ENCODE peak calls at places on chromosomes 6 and 20, in four cellular contexts. One of them, this sample, is unnamed.

GRCh38 chr20:34768105-34768504 is 57.3 kb downstream of the NCOA6 start:
- DNase-seq in breast epithelium: no peak
- DNase-seq in GM12878: no peak
- DNase-seq in upper lobe of left lung: no peak
- DNase-seq in this sample: no peak

GRCh38 chr6:84061613-84062398 is 28.2 kb downstream of the MRAP2 start:
- DNase-seq in breast epithelium: no peak
- DNase-seq in GM12878: no peak
- DNase-seq in upper lobe of left lung: no peak
- DNase-seq in this sample: no peak

GRCh38 chr20:61185181-61185580 is 66.9 kb upstream of the CDH4 start:
- DNase-seq in breast epithelium: no peak
- DNase-seq in GM12878: no peak
- DNase-seq in upper lobe of left lung: no peak
- DNase-seq in this sample: no peak

GRCh38 chr6:123965894-123966293 is 162.2 kb downstream of the NKAIN2 start:
- DNase-seq in breast epithelium: no peak
- DNase-seq in GM12878: no peak
- DNase-seq in upper lobe of left lung: no peak
- DNase-seq in this sample: no peak

GRCh38 chr20:32485126-32485769 is 99.9 kb downstream of the NOL4L start:
- DNase-seq in breast epithelium: peak; percentile 75
- DNase-seq in GM12878: peak; percentile 30
- DNase-seq in upper lobe of left lung: peak; percentile 79
- DNase-seq in this sample: peak; percentile 76

GRCh38 chr6:41878246-41878645 is 16.9 kb downstream of the USP49 start:
- DNase-seq in breast epithelium: no peak
- DNase-seq in GM12878: no peak
- DNase-seq in upper lobe of left lung: no peak
- DNase-seq in this sample: no peak

GRCh38 chr6:23329091-23329490 is 759.7 kb downstream of the HDGFL1 start:
- DNase-seq in breast epithelium: no peak
- DNase-seq in GM12878: no peak
- DNase-seq in upper lobe of left lung: no peak
- DNase-seq in this sample: no peak

GRCh38 chr20:19932170-19932667 is 84.9 kb upstream of the NAA20 start:
- DNase-seq in breast epithelium: no peak
- DNase-seq in GM12878: no peak
- DNase-seq in upper lobe of left lung: peak; percentile 51
- DNase-seq in this sample: no peak

GRCh38 chr6:44115866-44116265 is 11.4 kb downstream of the MRPL14 start:
- DNase-seq in breast epithelium: peak; percentile 84
- DNase-seq in GM12878: no peak
- DNase-seq in upper lobe of left lung: no peak
- DNase-seq in this sample: no peak

GRCh38 chr6:33314515-33314942 is 651 bp upstream of the TAPBP start:
- DNase-seq in breast epithelium: peak; percentile 73
- DNase-seq in GM12878: no peak
- DNase-seq in upper lobe of left lung: peak; percentile 87
- DNase-seq in this sample: peak; percentile 39

GRCh38 chr6:56789879-56790278 is 147.2 kb upstream of the DST start:
- DNase-seq in breast epithelium: no peak
- DNase-seq in GM12878: no peak
- DNase-seq in upper lobe of left lung: no peak
- DNase-seq in this sample: no peak

GRCh38 chr6:14987490-14987889 is 258.4 kb upstream of the JARID2 start:
- DNase-seq in breast epithelium: no peak
- DNase-seq in GM12878: no peak
- DNase-seq in upper lobe of left lung: no peak
- DNase-seq in this sample: no peak

GRCh38 chr20:36173451-36173933 is 19.0 kb downstream of the EPB41L1 start:
- DNase-seq in breast epithelium: no peak
- DNase-seq in GM12878: no peak
- DNase-seq in upper lobe of left lung: no peak
- DNase-seq in this sample: no peak

GRCh38 chr6:43900560-43901329 is 130.7 kb downstream of the VEGFA start:
- DNase-seq in breast epithelium: no peak
- DNase-seq in GM12878: no peak
- DNase-seq in upper lobe of left lung: no peak
- DNase-seq in this sample: no peak

GRCh38 chr6:116005508-116005855 is 55.2 kb downstream of the FRK start:
- DNase-seq in breast epithelium: no peak
- DNase-seq in GM12878: no peak
- DNase-seq in upper lobe of left lung: no peak
- DNase-seq in this sample: no peak

GRCh38 chr20:34017610-34018009 is 23.9 kb downstream of the RALY start:
- DNase-seq in breast epithelium: no peak
- DNase-seq in GM12878: no peak
- DNase-seq in upper lobe of left lung: no peak
- DNase-seq in this sample: no peak

GRCh38 chr20:22566876-22567658 is 17.3 kb downstream of the FOXA2 start:
- DNase-seq in breast epithelium: no peak
- DNase-seq in GM12878: no peak
- DNase-seq in upper lobe of left lung: no peak
- DNase-seq in this sample: no peak

GRCh38 chr6:87965806-87966205 is 81.8 kb upstream of the SPACA1 start:
- DNase-seq in breast epithelium: no peak
- DNase-seq in GM12878: no peak
- DNase-seq in upper lobe of left lung: no peak
- DNase-seq in this sample: no peak

GRCh38 chr6:54907316-54907715 is 60.7 kb downstream of the FAM83B start:
- DNase-seq in breast epithelium: no peak
- DNase-seq in GM12878: no peak
- DNase-seq in upper lobe of left lung: no peak
- DNase-seq in this sample: no peak

GRCh38 chr6:13992417-13993055 is 67.8 kb downstream of the RNF182 start:
- DNase-seq in breast epithelium: no peak
- DNase-seq in GM12878: no peak
- DNase-seq in upper lobe of left lung: no peak
- DNase-seq in this sample: no peak

GRCh38 chr20:10585308-10585707 is 88.5 kb downstream of the JAG1 start:
- DNase-seq in breast epithelium: no peak
- DNase-seq in GM12878: no peak
- DNase-seq in upper lobe of left lung: no peak
- DNase-seq in this sample: no peak

GRCh38 chr20:54642733-54643667 is 167.6 kb downstream of the DOK5 start:
- DNase-seq in breast epithelium: no peak
- DNase-seq in GM12878: no peak
- DNase-seq in upper lobe of left lung: no peak
- DNase-seq in this sample: no peak

GRCh38 chr6:162262466-162263196 is 464.9 kb downstream of the PRKN start:
- DNase-seq in breast epithelium: no peak
- DNase-seq in GM12878: no peak
- DNase-seq in upper lobe of left lung: no peak
- DNase-seq in this sample: no peak

GRCh38 chr20:17654649-17655285 is 27.3 kb downstream of the RRBP1 start:
- DNase-seq in breast epithelium: no peak
- DNase-seq in GM12878: no peak
- DNase-seq in upper lobe of left lung: no peak
- DNase-seq in this sample: no peak

GRCh38 chr20:63309261-63310071 is 16.5 kb downstream of the COL20A1 start:
- DNase-seq in breast epithelium: no peak
- DNase-seq in GM12878: no peak
- DNase-seq in upper lobe of left lung: no peak
- DNase-seq in this sample: peak; percentile 36

GRCh38 chr6:95017922-95018321 is 559.4 kb upstream of the MANEA start:
- DNase-seq in breast epithelium: no peak
- DNase-seq in GM12878: no peak
- DNase-seq in upper lobe of left lung: no peak
- DNase-seq in this sample: no peak

GRCh38 chr6:32439708-32440214 is at the start of gene HLA-DRA:
- DNase-seq in breast epithelium: no peak
- DNase-seq in GM12878: peak; percentile 99
- DNase-seq in upper lobe of left lung: no peak
- DNase-seq in this sample: no peak

GRCh38 chr6:15752820-15753219 is 90.0 kb upstream of the DTNBP1 start:
- DNase-seq in breast epithelium: no peak
- DNase-seq in GM12878: no peak
- DNase-seq in upper lobe of left lung: no peak
- DNase-seq in this sample: no peak

GRCh38 chr6:109255946-109256628 is 126.2 kb downstream of the CD164 start:
- DNase-seq in breast epithelium: no peak
- DNase-seq in GM12878: no peak
- DNase-seq in upper lobe of left lung: no peak
- DNase-seq in this sample: no peak

GRCh38 chr20:63964412-63964811 is 5.3 kb downstream of the ZNF512B start:
- DNase-seq in breast epithelium: no peak
- DNase-seq in GM12878: no peak
- DNase-seq in upper lobe of left lung: no peak
- DNase-seq in this sample: no peak

GRCh38 chr6:84762220-84762940 is 2.0 kb downstream of the TBX18 start:
- DNase-seq in breast epithelium: no peak
- DNase-seq in GM12878: no peak
- DNase-seq in upper lobe of left lung: no peak
- DNase-seq in this sample: no peak

GRCh38 chr6:45921703-45922270 is 93.9 kb downstream of the CLIC5 start:
- DNase-seq in breast epithelium: no peak
- DNase-seq in GM12878: no peak
- DNase-seq in upper lobe of left lung: no peak
- DNase-seq in this sample: no peak

GRCh38 chr6:32154514-32155161 is 697 bp downstream of the PPT2 start:
- DNase-seq in breast epithelium: peak; percentile 61
- DNase-seq in GM12878: no peak
- DNase-seq in upper lobe of left lung: peak; percentile 74
- DNase-seq in this sample: peak; percentile 81

GRCh38 chr6:31978831-31979230 is 3.0 kb upstream of the C4A start:
- DNase-seq in breast epithelium: no peak
- DNase-seq in GM12878: no peak
- DNase-seq in upper lobe of left lung: no peak
- DNase-seq in this sample: no peak

GRCh38 chr6:128657181-128657580 is 136.8 kb upstream of the PTPRK start:
- DNase-seq in breast epithelium: no peak
- DNase-seq in GM12878: no peak
- DNase-seq in upper lobe of left lung: no peak
- DNase-seq in this sample: no peak

GRCh38 chr6:45625191-45625664 is 247.5 kb upstream of the SUPT3H start:
- DNase-seq in breast epithelium: no peak
- DNase-seq in GM12878: no peak
- DNase-seq in upper lobe of left lung: no peak
- DNase-seq in this sample: no peak

GRCh38 chr6:7413151-7413823 is 23.7 kb downstream of the RIOK1 start:
- DNase-seq in breast epithelium: no peak
- DNase-seq in GM12878: no peak
- DNase-seq in upper lobe of left lung: no peak
- DNase-seq in this sample: no peak

GRCh38 chr20:5191829-5192569 is 65.2 kb downstream of the CDS2 start:
- DNase-seq in breast epithelium: no peak
- DNase-seq in GM12878: peak; percentile 61
- DNase-seq in upper lobe of left lung: peak; percentile 31
- DNase-seq in this sample: peak; percentile 34

DNA sequence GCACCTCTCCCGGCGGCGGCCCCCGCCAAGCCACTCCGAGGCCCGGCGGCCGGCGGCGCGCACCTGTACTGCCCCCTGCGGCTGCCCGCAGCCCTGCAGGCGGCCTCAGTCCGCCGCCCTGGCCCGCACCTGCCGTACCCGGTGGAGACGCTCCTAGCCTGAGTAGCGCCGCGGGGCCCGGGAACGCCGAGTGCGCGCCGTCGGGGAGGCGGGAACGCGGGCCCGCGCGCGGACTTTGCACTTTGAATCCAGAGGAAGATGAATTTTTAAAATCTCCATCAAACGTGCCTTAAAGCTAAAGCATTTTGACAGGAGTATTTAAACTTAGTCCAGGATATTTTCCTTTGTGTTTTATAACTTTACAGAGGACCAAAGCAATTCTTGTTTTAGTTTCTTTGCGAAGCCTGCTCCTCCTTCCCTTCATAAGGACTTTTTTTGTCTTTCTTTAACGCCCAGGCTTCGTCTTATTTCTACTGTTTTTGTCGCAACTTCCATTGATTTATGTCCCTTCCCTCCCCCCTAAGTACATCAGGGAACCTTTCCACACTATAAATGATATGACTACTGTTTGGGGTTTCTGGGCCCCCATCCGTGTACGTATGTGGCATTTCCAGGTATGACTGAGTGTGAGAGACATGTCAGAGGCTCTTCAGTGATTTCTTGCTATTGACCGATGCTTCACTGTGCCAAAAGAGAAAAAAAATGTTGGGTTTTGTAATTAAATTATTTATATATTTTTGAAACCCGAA is 2.0 kb downstream of the FOXQ1 start:
- DNase-seq in breast epithelium: no peak
- DNase-seq in GM12878: no peak
- DNase-seq in upper lobe of left lung: peak; percentile 65
- DNase-seq in this sample: peak; percentile 75
- TF ChIP-seq CTCF in breast epithelium: no peak
- TF ChIP-seq CTCF in GM12878: no peak
- TF ChIP-seq CTCF in upper lobe of left lung: peak; percentile 90
- TF ChIP-seq CTCF in this sample: peak; percentile 46

DNA sequence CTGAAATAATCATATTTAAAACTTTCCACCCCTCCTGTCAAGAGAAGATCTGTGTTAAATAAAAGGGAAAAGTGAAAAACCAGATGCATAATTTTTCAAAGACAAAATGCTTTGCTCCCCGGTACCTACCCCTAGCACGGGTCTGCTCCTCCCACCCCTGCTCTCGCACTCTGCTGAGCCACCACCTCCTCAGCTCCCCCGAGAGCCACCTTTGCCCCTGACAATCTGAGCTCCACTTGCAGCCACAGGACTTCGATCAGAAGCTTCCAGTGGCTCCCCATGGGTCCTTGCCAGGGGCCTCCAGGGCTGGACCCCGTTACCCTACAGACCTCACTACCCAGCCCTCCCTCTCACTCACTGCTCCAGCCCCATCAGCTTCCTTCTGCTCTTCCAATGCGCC is 171.7 kb downstream of the PREX1 start:
- DNase-seq in breast epithelium: no peak
- DNase-seq in GM12878: no peak
- DNase-seq in upper lobe of left lung: no peak
- DNase-seq in this sample: no peak
- H3K27ac ChIP-seq in breast epithelium: no peak overlapping the region
- H3K27ac ChIP-seq in GM12878: no peak overlapping the region
- H3K27ac ChIP-seq in upper lobe of left lung: no peak overlapping the region
- H3K27ac ChIP-seq in this sample: no peak overlapping the region

DNA sequence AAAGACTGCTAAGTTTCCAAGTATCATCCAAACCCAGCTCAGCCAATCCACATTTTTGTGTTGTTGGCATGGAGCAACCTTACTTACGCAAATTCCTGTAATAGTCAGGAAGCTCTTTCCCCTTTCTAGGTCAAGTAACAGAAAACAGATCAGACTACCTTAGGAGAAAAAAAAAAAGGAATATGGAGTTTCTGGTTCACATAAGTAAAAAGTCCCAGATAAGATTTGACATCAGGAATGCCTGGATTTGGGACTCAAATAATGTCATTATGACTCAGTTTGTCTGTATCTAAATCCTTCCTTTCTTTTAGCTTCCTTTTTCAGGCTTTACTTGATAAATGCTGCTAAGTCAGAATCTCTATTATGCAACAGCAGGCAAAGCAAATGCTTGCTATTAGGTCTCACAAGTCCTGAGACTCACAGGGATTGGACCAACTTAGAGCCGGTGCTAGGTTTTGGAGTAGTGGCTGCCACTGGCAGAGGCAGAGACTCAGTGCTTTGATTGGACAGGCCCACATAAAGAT is 44.5 kb downstream of the NCOA7 start:
- DNase-seq in breast epithelium: no peak
- DNase-seq in GM12878: no peak
- DNase-seq in upper lobe of left lung: peak; percentile 59
- DNase-seq in this sample: no peak
- TF ChIP-seq POLR2AphosphoS5 in breast epithelium: no peak
- TF ChIP-seq POLR2AphosphoS5 in GM12878: no peak
- TF ChIP-seq POLR2AphosphoS5 in upper lobe of left lung: no peak
- TF ChIP-seq POLR2AphosphoS5 in this sample: no peak

GRCh38 chr6:101393291-101394251 is at the start of gene GRIK2:
- DNase-seq in breast epithelium: no peak
- DNase-seq in GM12878: no peak
- DNase-seq in upper lobe of left lung: peak; percentile 22
- DNase-seq in this sample: no peak
- TF ChIP-seq CTCF in breast epithelium: no peak
- TF ChIP-seq CTCF in GM12878: no peak
- TF ChIP-seq CTCF in upper lobe of left lung: no peak
- TF ChIP-seq CTCF in this sample: no peak